ENCODE peak calls at places on chromosomes 7 and 10, in six cellular contexts. H is T-cell, U is H9, T is C1 segment of cervical spinal cord, I is substantia nigra, Z is GM10248. A is an unnamed sample.

GRCh38 chr10:133388265-133388972 is 5.5 kb upstream of the MTG1 start:
- DNase-seq in U (peak), I (no peak), H (no peak), Z (no peak), T (no peak), A (no peak)

GRCh38 chr10:5741276-5741675 is 56.6 kb downstream of the TASOR2 start:
- DNase-seq in Z (no peak), I (no peak), T (no peak), U (no peak), H (no peak), A (no peak)

GRCh38 chr7:81161459-81162075 is 242.7 kb upstream of the SEMA3C start:
- DNase-seq in U (no peak), Z (no peak), H (no peak), T (no peak), I (no peak), A (no peak)

GRCh38 chr10:89392974-89393373 is 551 bp downstream of the IFIT1 start:
- DNase-seq in I (no peak), T (no peak), U (no peak), Z (no peak), H (no peak), A (no peak)

GRCh38 chr10:25522946-25523608 is 348.3 kb downstream of the GPR158 start:
- DNase-seq in T (no peak), I (no peak), H (no peak), Z (no peak), U (peak), A (no peak)

GRCh38 chr10:97311106-97311615 is 7.9 kb upstream of the FRAT1 start:
- DNase-seq in Z (no peak), I (no peak), H (no peak), T (no peak), U (no peak), A (no peak)

GRCh38 chr7:142100634-142101033 is 10.9 kb upstream of the MGAM2 start:
- DNase-seq in H (no peak), U (no peak), Z (no peak), T (no peak), I (no peak), A (no peak)

GRCh38 chr10:117553171-117553814 is 10.7 kb downstream of the EMX2 start:
- DNase-seq in T (no peak), H (no peak), Z (no peak), U (peak), I (no peak), A (no peak)

GRCh38 chr10:25547391-25547790 is 372.6 kb downstream of the GPR158 start:
- DNase-seq in I (no peak), H (no peak), U (no peak), Z (no peak), T (no peak), A (no peak)

GRCh38 chr7:113636727-113637421 is 281.9 kb downstream of the PPP1R3A start:
- DNase-seq in Z (no peak), H (no peak), T (no peak), U (no peak), I (no peak), A (no peak)

GRCh38 chr10:96919785-96920425 is 87.8 kb downstream of the LCOR start:
- DNase-seq in H (no peak), U (no peak), Z (no peak), I (no peak), T (no peak), A (no peak)

GRCh38 chr10:92799591-92799990 is 48.7 kb upstream of the EXOC6 start:
- DNase-seq in I (no peak), T (no peak), H (no peak), Z (no peak), U (no peak), A (no peak)

GRCh38 chr7:2017914-2018785 is 214.6 kb downstream of the MAD1L1 start:
- DNase-seq in I (no peak), U (no peak), T (no peak), H (no peak), Z (no peak), A (no peak)

GRCh38 chr7:85000973-85001372 is 185.9 kb downstream of the SEMA3D start:
- DNase-seq in U (no peak), Z (no peak), T (no peak), I (no peak), H (no peak), A (no peak)

GRCh38 chr10:115525141-115525540 is 432.0 kb downstream of the ATRNL1 start:
- DNase-seq in T (no peak), U (no peak), H (no peak), Z (no peak), I (no peak), A (no peak)

GRCh38 chr7:22791204-22792158 is 31.2 kb downstream of the TOMM7 start:
- DNase-seq in H (no peak), T (no peak), U (no peak), I (no peak), Z (no peak), A (no peak)